ENCODE peak calls at places on chromosomes 16 and 17, in eight cellular contexts. One of them, this sample, is unnamed.

GRCh38 chr16:57262841-57263584 is 18.0 kb downstream of the ARL2BP start:
- DNase-seq in HCT116: no peak
- DNase-seq in prostate gland: no peak
- DNase-seq in GM23338: no peak
- DNase-seq in transverse colon: no peak
- DNase-seq in sigmoid colon: peak; percentile 30
- DNase-seq in breast epithelium: no peak
- DNase-seq in stomach: peak; percentile 59
- DNase-seq in this sample: no peak

GRCh38 chr17:63452979-63453551 is 7.0 kb upstream of the CYB561 start:
- DNase-seq in stomach: no peak
- DNase-seq in sigmoid colon: no peak
- DNase-seq in transverse colon: no peak
- DNase-seq in prostate gland: no peak
- DNase-seq in breast epithelium: no peak
- DNase-seq in HCT116: no peak
- DNase-seq in GM23338: no peak
- DNase-seq in this sample: no peak

GRCh38 chr16:6265956-6266355 is 1066.7 kb upstream of the RBFOX1 start:
- DNase-seq in transverse colon: no peak
- DNase-seq in prostate gland: no peak
- DNase-seq in HCT116: no peak
- DNase-seq in breast epithelium: no peak
- DNase-seq in stomach: no peak
- DNase-seq in sigmoid colon: no peak
- DNase-seq in GM23338: no peak
- DNase-seq in this sample: no peak

GRCh38 chr17:57484081-57484666 is 227.9 kb downstream of the MSI2 start:
- DNase-seq in sigmoid colon: no peak
- DNase-seq in HCT116: no peak
- DNase-seq in transverse colon: no peak
- DNase-seq in breast epithelium: no peak
- DNase-seq in GM23338: no peak
- DNase-seq in stomach: no peak
- DNase-seq in prostate gland: no peak
- DNase-seq in this sample: no peak

GRCh38 chr17:65952586-65952985 is 239.3 kb downstream of the CEP112 start:
- DNase-seq in stomach: no peak
- DNase-seq in sigmoid colon: no peak
- DNase-seq in prostate gland: no peak
- DNase-seq in breast epithelium: no peak
- DNase-seq in HCT116: no peak
- DNase-seq in GM23338: no peak
- DNase-seq in transverse colon: no peak
- DNase-seq in this sample: no peak

GRCh38 chr17:72426948-72427760 is 306.3 kb downstream of the SOX9 start:
- DNase-seq in breast epithelium: no peak
- DNase-seq in stomach: peak; percentile 36
- DNase-seq in HCT116: no peak
- DNase-seq in transverse colon: peak; percentile 88
- DNase-seq in GM23338: no peak
- DNase-seq in prostate gland: no peak
- DNase-seq in sigmoid colon: no peak
- DNase-seq in this sample: no peak

GRCh38 chr16:88560722-88561484 is 9.3 kb upstream of the ZC3H18 start:
- DNase-seq in prostate gland: no peak
- DNase-seq in sigmoid colon: no peak
- DNase-seq in GM23338: peak; percentile 79
- DNase-seq in transverse colon: no peak
- DNase-seq in breast epithelium: no peak
- DNase-seq in stomach: no peak
- DNase-seq in HCT116: no peak
- DNase-seq in this sample: no peak

GRCh38 chr17:61395983-61396585 is 3.6 kb upstream of the TBX2 start:
- DNase-seq in prostate gland: no peak
- DNase-seq in stomach: no peak
- DNase-seq in transverse colon: no peak
- DNase-seq in HCT116: no peak
- DNase-seq in sigmoid colon: no peak
- DNase-seq in breast epithelium: no peak
- DNase-seq in GM23338: peak; percentile 39
- DNase-seq in this sample: no peak

GRCh38 chr16:86722970-86723369 is 144.6 kb downstream of the FOXL1 start:
- DNase-seq in breast epithelium: no peak
- DNase-seq in prostate gland: no peak
- DNase-seq in stomach: no peak
- DNase-seq in transverse colon: no peak
- DNase-seq in GM23338: no peak
- DNase-seq in sigmoid colon: no peak
- DNase-seq in HCT116: no peak
- DNase-seq in this sample: no peak

GRCh38 chr16:1548234-1548633 is 14.8 kb downstream of the TMEM204 start:
- DNase-seq in prostate gland: peak; percentile 28
- DNase-seq in stomach: no peak
- DNase-seq in sigmoid colon: no peak
- DNase-seq in GM23338: no peak
- DNase-seq in transverse colon: no peak
- DNase-seq in HCT116: no peak
- DNase-seq in breast epithelium: no peak
- DNase-seq in this sample: no peak

GRCh38 chr17:81294512-81295030 is 536 bp downstream of the SLC38A10 start:
- DNase-seq in transverse colon: peak; percentile 51
- DNase-seq in stomach: peak; percentile 42
- DNase-seq in GM23338: peak; percentile 53
- DNase-seq in HCT116: no peak
- DNase-seq in sigmoid colon: peak; percentile 78
- DNase-seq in breast epithelium: no peak
- DNase-seq in prostate gland: no peak
- DNase-seq in this sample: peak; percentile 31

GRCh38 chr16:73071131-73071940 is 23.4 kb upstream of the ZFHX3 start:
- DNase-seq in sigmoid colon: peak; percentile 87
- DNase-seq in transverse colon: peak; percentile 72
- DNase-seq in HCT116: no peak
- DNase-seq in prostate gland: no peak
- DNase-seq in stomach: peak; percentile 59
- DNase-seq in breast epithelium: no peak
- DNase-seq in GM23338: peak; percentile 79
- DNase-seq in this sample: no peak

GRCh38 chr17:66535611-66536010 is 233.2 kb downstream of the PRKCA start:
- DNase-seq in stomach: no peak
- DNase-seq in breast epithelium: no peak
- DNase-seq in prostate gland: no peak
- DNase-seq in HCT116: no peak
- DNase-seq in sigmoid colon: no peak
- DNase-seq in transverse colon: no peak
- DNase-seq in GM23338: no peak
- DNase-seq in this sample: no peak

GRCh38 chr17:17401271-17401781 is 75.5 kb upstream of the MED9 start:
- DNase-seq in stomach: no peak
- DNase-seq in transverse colon: no peak
- DNase-seq in sigmoid colon: no peak
- DNase-seq in HCT116: peak; percentile 31
- DNase-seq in GM23338: peak; percentile 80
- DNase-seq in prostate gland: no peak
- DNase-seq in breast epithelium: no peak
- DNase-seq in this sample: no peak

GRCh38 chr17:78746263-78746948 is 35.7 kb downstream of the CYTH1 start:
- DNase-seq in GM23338: peak; percentile 60
- DNase-seq in breast epithelium: no peak
- DNase-seq in stomach: no peak
- DNase-seq in prostate gland: no peak
- DNase-seq in HCT116: no peak
- DNase-seq in transverse colon: no peak
- DNase-seq in sigmoid colon: no peak
- DNase-seq in this sample: no peak

GRCh38 chr16:87829123-87829980 is 40.0 kb downstream of the SLC7A5 start:
- DNase-seq in sigmoid colon: no peak
- DNase-seq in stomach: no peak
- DNase-seq in prostate gland: no peak
- DNase-seq in transverse colon: no peak
- DNase-seq in HCT116: no peak
- DNase-seq in GM23338: no peak
- DNase-seq in breast epithelium: no peak
- DNase-seq in this sample: no peak

GRCh38 chr17:42898147-42898807 is 2.3 kb upstream of the G6PC1 start:
- DNase-seq in transverse colon: no peak
- DNase-seq in prostate gland: no peak
- DNase-seq in sigmoid colon: no peak
- DNase-seq in GM23338: no peak
- DNase-seq in breast epithelium: no peak
- DNase-seq in stomach: no peak
- DNase-seq in HCT116: no peak
- DNase-seq in this sample: no peak

GRCh38 chr17:79952915-79953314 is 82.8 kb downstream of the TBC1D16 start:
- DNase-seq in GM23338: no peak
- DNase-seq in transverse colon: no peak
- DNase-seq in breast epithelium: no peak
- DNase-seq in sigmoid colon: no peak
- DNase-seq in HCT116: no peak
- DNase-seq in stomach: no peak
- DNase-seq in prostate gland: no peak
- DNase-seq in this sample: no peak

GRCh38 chr17:50161023-50161910 is 4.5 kb upstream of the SGCA start:
- DNase-seq in stomach: peak; percentile 94
- DNase-seq in breast epithelium: peak; percentile 87
- DNase-seq in GM23338: peak; percentile 96
- DNase-seq in HCT116: peak; percentile 86
- DNase-seq in prostate gland: peak; percentile 90
- DNase-seq in transverse colon: peak; percentile 94
- DNase-seq in sigmoid colon: peak; percentile 96
- DNase-seq in this sample: peak; percentile 82

GRCh38 chr17:14575349-14575966 is 274.6 kb downstream of the HS3ST3B1 start:
- DNase-seq in HCT116: no peak
- DNase-seq in stomach: no peak
- DNase-seq in transverse colon: no peak
- DNase-seq in GM23338: no peak
- DNase-seq in sigmoid colon: no peak
- DNase-seq in breast epithelium: peak; percentile 33
- DNase-seq in prostate gland: no peak
- DNase-seq in this sample: no peak

GRCh38 chr16:4613636-4614570 is 785 bp downstream of the UBALD1 start:
- DNase-seq in prostate gland: no peak
- DNase-seq in sigmoid colon: peak; percentile 69
- DNase-seq in transverse colon: peak; percentile 28
- DNase-seq in GM23338: peak; percentile 62
- DNase-seq in HCT116: no peak
- DNase-seq in stomach: no peak
- DNase-seq in breast epithelium: no peak
- DNase-seq in this sample: peak; percentile 72

GRCh38 chr16:81548901-81549546 is 104.4 kb downstream of the CMIP start:
- DNase-seq in HCT116: no peak
- DNase-seq in prostate gland: no peak
- DNase-seq in breast epithelium: no peak
- DNase-seq in stomach: no peak
- DNase-seq in transverse colon: peak; percentile 55
- DNase-seq in GM23338: no peak
- DNase-seq in sigmoid colon: no peak
- DNase-seq in this sample: no peak
- TF ChIP-seq POLR2AphosphoS5 in HCT116: no peak
- TF ChIP-seq POLR2AphosphoS5 in prostate gland: no peak
- TF ChIP-seq POLR2AphosphoS5 in breast epithelium: no peak
- TF ChIP-seq POLR2AphosphoS5 in stomach: no peak
- TF ChIP-seq POLR2AphosphoS5 in transverse colon: no peak
- TF ChIP-seq POLR2AphosphoS5 in GM23338: no peak
- TF ChIP-seq POLR2AphosphoS5 in sigmoid colon: no peak
- TF ChIP-seq POLR2AphosphoS5 in this sample: no peak

DNA sequence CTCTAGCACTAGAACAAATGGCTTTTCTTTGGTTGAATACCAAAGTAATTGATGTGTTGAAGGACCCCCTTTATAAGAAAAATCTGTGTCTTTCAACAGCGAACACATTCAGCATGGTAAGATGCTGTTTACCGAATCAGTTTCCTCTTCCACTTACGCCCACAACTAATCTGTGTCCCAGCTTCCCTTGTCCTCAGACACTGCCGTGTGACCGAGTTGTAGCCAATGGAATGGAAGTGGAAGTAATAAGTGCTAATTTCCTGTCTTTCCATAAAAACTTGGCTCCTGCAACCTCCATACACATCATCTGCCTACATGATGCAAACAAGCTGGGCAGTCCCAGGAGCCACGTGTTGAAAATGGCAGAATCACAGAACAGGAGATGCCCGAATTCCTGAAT is 10.4 kb downstream of the CDIPT start:
- DNase-seq in prostate gland: no peak
- DNase-seq in stomach: no peak
- DNase-seq in transverse colon: no peak
- DNase-seq in breast epithelium: no peak
- DNase-seq in sigmoid colon: peak; percentile 76
- DNase-seq in HCT116: no peak
- DNase-seq in GM23338: no peak
- DNase-seq in this sample: no peak
- H3K27ac ChIP-seq in prostate gland: no peak overlapping the region
- H3K27ac ChIP-seq in stomach: no peak overlapping the region
- H3K27ac ChIP-seq in transverse colon: peak overlapping the region; percentile 25
- H3K27ac ChIP-seq in breast epithelium: peak overlapping the region; percentile 61
- H3K27ac ChIP-seq in sigmoid colon: peak overlapping the region; percentile 15
- H3K27ac ChIP-seq in HCT116: no peak overlapping the region
- H3K27ac ChIP-seq in GM23338: no peak overlapping the region
- H3K27ac ChIP-seq in this sample: no peak overlapping the region

GRCh38 chr16:67966549-67967182 is 1.8 kb downstream of the SLC12A4 start:
- DNase-seq in prostate gland: no peak
- DNase-seq in breast epithelium: no peak
- DNase-seq in stomach: no peak
- DNase-seq in sigmoid colon: no peak
- DNase-seq in transverse colon: no peak
- DNase-seq in HCT116: peak; percentile 24
- DNase-seq in GM23338: peak; percentile 52
- DNase-seq in this sample: peak; percentile 35
- TF ChIP-seq POLR2AphosphoS5 in prostate gland: no peak
- TF ChIP-seq POLR2AphosphoS5 in breast epithelium: no peak
- TF ChIP-seq POLR2AphosphoS5 in stomach: no peak
- TF ChIP-seq POLR2AphosphoS5 in sigmoid colon: no peak
- TF ChIP-seq POLR2AphosphoS5 in transverse colon: no peak
- TF ChIP-seq POLR2AphosphoS5 in HCT116: no peak
- TF ChIP-seq POLR2AphosphoS5 in GM23338: peak; percentile 43
- TF ChIP-seq POLR2AphosphoS5 in this sample: no peak

GRCh38 chr17:4362141-4362540 is 4.3 kb downstream of the UBE2G1 start:
- DNase-seq in HCT116: no peak
- DNase-seq in GM23338: no peak
- DNase-seq in transverse colon: no peak
- DNase-seq in sigmoid colon: peak; percentile 4
- DNase-seq in breast epithelium: no peak
- DNase-seq in stomach: no peak
- DNase-seq in prostate gland: no peak
- DNase-seq in this sample: no peak

GRCh38 chr17:4357671-4358070 is 8.8 kb downstream of the UBE2G1 start:
- DNase-seq in transverse colon: no peak
- DNase-seq in sigmoid colon: no peak
- DNase-seq in stomach: no peak
- DNase-seq in prostate gland: no peak
- DNase-seq in breast epithelium: no peak
- DNase-seq in HCT116: no peak
- DNase-seq in GM23338: no peak
- DNase-seq in this sample: no peak

GRCh38 chr17:4354862-4355514 is 11.5 kb downstream of the UBE2G1 start:
- DNase-seq in transverse colon: no peak
- DNase-seq in prostate gland: no peak
- DNase-seq in breast epithelium: peak; percentile 11
- DNase-seq in HCT116: peak; percentile 22
- DNase-seq in sigmoid colon: no peak
- DNase-seq in GM23338: no peak
- DNase-seq in stomach: no peak
- DNase-seq in this sample: no peak

GRCh38 chr17:4357030-4357635 is 9.3 kb downstream of the UBE2G1 start:
- DNase-seq in stomach: no peak
- DNase-seq in prostate gland: no peak
- DNase-seq in sigmoid colon: no peak
- DNase-seq in GM23338: no peak
- DNase-seq in breast epithelium: peak; percentile 9
- DNase-seq in HCT116: no peak
- DNase-seq in transverse colon: no peak
- DNase-seq in this sample: no peak

GRCh38 chr17:4358154-4358553 is 8.3 kb downstream of the UBE2G1 start:
- DNase-seq in stomach: no peak
- DNase-seq in sigmoid colon: no peak
- DNase-seq in prostate gland: no peak
- DNase-seq in HCT116: no peak
- DNase-seq in breast epithelium: no peak
- DNase-seq in GM23338: no peak
- DNase-seq in transverse colon: no peak
- DNase-seq in this sample: no peak
- H3K27ac ChIP-seq in stomach: no peak overlapping the region
- H3K27ac ChIP-seq in sigmoid colon: no peak overlapping the region
- H3K27ac ChIP-seq in prostate gland: no peak overlapping the region
- H3K27ac ChIP-seq in HCT116: no peak overlapping the region
- H3K27ac ChIP-seq in breast epithelium: no peak overlapping the region
- H3K27ac ChIP-seq in GM23338: peak overlapping the region; percentile 39
- H3K27ac ChIP-seq in transverse colon: no peak overlapping the region
- H3K27ac ChIP-seq in this sample: no peak overlapping the region

This sample was measured in HL-60.